ENCODE peak calls at places on chromosomes 5 and 9, in six cellular contexts. One of them, this sample, is unnamed.

GRCh38 chr5:179793470-179794139 is at the start of gene LTC4S:
- DNase-seq in Panc1: no peak
- DNase-seq in sigmoid colon: peak; percentile 90
- DNase-seq in HepG2: no peak
- DNase-seq in stomach: peak; percentile 71
- DNase-seq in GM23338: no peak
- DNase-seq in this sample: peak; percentile 69

GRCh38 chr9:16864741-16865434 is 5.6 kb downstream of the BNC2 start:
- DNase-seq in Panc1: no peak
- DNase-seq in HepG2: no peak
- DNase-seq in stomach: no peak
- DNase-seq in sigmoid colon: no peak
- DNase-seq in GM23338: no peak
- DNase-seq in this sample: no peak

GRCh38 chr9:89177021-89177400 is 1.6 kb downstream of the SHC3 start:
- DNase-seq in stomach: no peak
- DNase-seq in GM23338: peak; percentile 39
- DNase-seq in sigmoid colon: no peak
- DNase-seq in Panc1: no peak
- DNase-seq in HepG2: no peak
- DNase-seq in this sample: no peak

GRCh38 chr9:131310833-131311554 is 21.5 kb downstream of the PLPP7 start:
- DNase-seq in Panc1: no peak
- DNase-seq in GM23338: peak; percentile 48
- DNase-seq in stomach: peak; percentile 40
- DNase-seq in HepG2: no peak
- DNase-seq in sigmoid colon: no peak
- DNase-seq in this sample: no peak

GRCh38 chr9:114307323-114308250 is 15.3 kb upstream of the ORM1 start:
- DNase-seq in GM23338: no peak
- DNase-seq in Panc1: no peak
- DNase-seq in stomach: peak; percentile 16
- DNase-seq in sigmoid colon: peak; percentile 40
- DNase-seq in HepG2: no peak
- DNase-seq in this sample: peak; percentile 36

GRCh38 chr5:148615644-148616283 is 38.6 kb downstream of the HTR4 start:
- DNase-seq in GM23338: no peak
- DNase-seq in Panc1: no peak
- DNase-seq in stomach: no peak
- DNase-seq in sigmoid colon: no peak
- DNase-seq in HepG2: no peak
- DNase-seq in this sample: no peak

GRCh38 chr9:77457916-77458592 is 190.1 kb downstream of the GNA14 start:
- DNase-seq in sigmoid colon: peak; percentile 82
- DNase-seq in GM23338: peak; percentile 92
- DNase-seq in Panc1: no peak
- DNase-seq in stomach: peak; percentile 64
- DNase-seq in HepG2: peak; percentile 55
- DNase-seq in this sample: no peak

GRCh38 chr5:61306531-61307195 is 25.4 kb upstream of the ZSWIM6 start:
- DNase-seq in Panc1: no peak
- DNase-seq in sigmoid colon: no peak
- DNase-seq in stomach: no peak
- DNase-seq in HepG2: no peak
- DNase-seq in GM23338: no peak
- DNase-seq in this sample: no peak

GRCh38 chr5:42620579-42621216 is 135.9 kb upstream of the CCDC152 start:
- DNase-seq in Panc1: no peak
- DNase-seq in HepG2: no peak
- DNase-seq in stomach: no peak
- DNase-seq in GM23338: no peak
- DNase-seq in sigmoid colon: no peak
- DNase-seq in this sample: no peak

GRCh38 chr9:137025120-137025966 is 2.7 kb downstream of the ABCA2 start:
- DNase-seq in sigmoid colon: peak; percentile 85
- DNase-seq in Panc1: no peak
- DNase-seq in stomach: peak; percentile 91
- DNase-seq in HepG2: peak; percentile 52
- DNase-seq in GM23338: no peak
- DNase-seq in this sample: peak; percentile 79

GRCh38 chr5:158812381-158812780 is 287.3 kb downstream of the EBF1 start:
- DNase-seq in stomach: no peak
- DNase-seq in sigmoid colon: peak; percentile 73
- DNase-seq in GM23338: peak; percentile 44
- DNase-seq in Panc1: no peak
- DNase-seq in HepG2: no peak
- DNase-seq in this sample: no peak

GRCh38 chr5:140321796-140322195 is 18.9 kb upstream of the PFDN1 start:
- DNase-seq in GM23338: no peak
- DNase-seq in stomach: no peak
- DNase-seq in HepG2: no peak
- DNase-seq in Panc1: no peak
- DNase-seq in sigmoid colon: peak; percentile 81
- DNase-seq in this sample: no peak

GRCh38 chr9:744790-745456 is 96.6 kb upstream of the DMRT1 start:
- DNase-seq in GM23338: no peak
- DNase-seq in HepG2: peak; percentile 35
- DNase-seq in sigmoid colon: peak; percentile 93
- DNase-seq in Panc1: no peak
- DNase-seq in stomach: peak; percentile 41
- DNase-seq in this sample: no peak

GRCh38 chr9:76161546-76161945 is 232.7 kb downstream of the RFK start:
- DNase-seq in stomach: no peak
- DNase-seq in GM23338: peak; percentile 4
- DNase-seq in sigmoid colon: peak; percentile 83
- DNase-seq in HepG2: no peak
- DNase-seq in Panc1: no peak
- DNase-seq in this sample: no peak

DNA sequence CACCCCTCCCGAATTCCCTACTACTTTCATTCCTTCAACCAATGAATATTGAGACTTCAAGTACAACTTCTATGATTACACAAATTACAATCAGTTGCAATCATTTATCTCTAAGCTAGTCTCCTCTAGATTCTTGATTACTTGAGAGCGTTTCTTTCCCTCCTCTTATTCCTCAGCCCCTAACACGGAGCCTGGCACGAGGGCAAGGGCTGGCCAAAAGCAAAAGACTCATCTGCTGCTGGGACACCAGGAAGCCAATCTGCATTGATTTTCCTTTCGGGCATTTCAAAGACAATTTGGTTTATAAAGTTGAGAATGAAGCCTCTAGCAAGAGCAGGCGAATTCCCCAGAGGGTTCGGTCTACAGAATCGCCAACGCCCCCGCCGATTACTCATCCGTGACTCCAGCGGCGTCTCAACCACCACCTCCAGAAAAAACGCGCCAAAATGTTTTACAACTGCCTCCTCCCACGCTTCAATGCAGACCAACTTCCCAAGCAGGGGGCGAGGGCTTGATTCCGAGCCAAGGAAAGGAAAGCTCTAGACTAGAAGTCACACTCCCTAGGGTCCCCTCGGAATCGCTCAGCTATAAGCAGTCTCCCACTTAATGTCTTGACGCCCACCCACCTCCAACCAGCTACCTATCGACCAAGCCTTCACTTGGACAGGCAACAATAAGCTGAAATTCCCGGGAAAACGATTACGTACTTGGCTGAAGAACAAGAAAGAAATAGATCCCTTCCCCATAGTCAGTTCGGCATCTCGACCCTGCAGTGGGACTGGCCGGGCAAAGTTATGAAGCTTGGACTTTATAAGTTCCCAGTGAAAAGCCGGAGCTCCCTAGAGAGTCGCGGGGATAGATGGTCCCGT is 1.4 kb downstream of the PCSK1 start:
- DNase-seq in HepG2: no peak
- DNase-seq in Panc1: no peak
- DNase-seq in GM23338: peak; percentile 64
- DNase-seq in stomach: no peak
- DNase-seq in sigmoid colon: no peak
- DNase-seq in this sample: no peak
- TF ChIP-seq POLR2AphosphoS5 in HepG2: no peak
- TF ChIP-seq POLR2AphosphoS5 in Panc1: no peak
- TF ChIP-seq POLR2AphosphoS5 in GM23338: peak; percentile 7
- TF ChIP-seq POLR2AphosphoS5 in stomach: no peak
- TF ChIP-seq POLR2AphosphoS5 in sigmoid colon: no peak
- TF ChIP-seq POLR2AphosphoS5 in this sample: no peak

GRCh38 chr9:37916471-37917314 is 12.8 kb upstream of the SLC25A51 start:
- DNase-seq in stomach: no peak
- DNase-seq in GM23338: no peak
- DNase-seq in Panc1: no peak
- DNase-seq in sigmoid colon: peak; percentile 60
- DNase-seq in HepG2: no peak
- DNase-seq in this sample: no peak

GRCh38 chr9:37919166-37919955 is 15.4 kb upstream of the SLC25A51 start:
- DNase-seq in sigmoid colon: peak; percentile 52
- DNase-seq in HepG2: no peak
- DNase-seq in Panc1: no peak
- DNase-seq in GM23338: no peak
- DNase-seq in stomach: no peak
- DNase-seq in this sample: no peak

GRCh38 chr9:37917315-37917731 is 13.4 kb upstream of the SLC25A51 start:
- DNase-seq in Panc1: no peak
- DNase-seq in HepG2: no peak
- DNase-seq in sigmoid colon: peak; percentile 62
- DNase-seq in GM23338: no peak
- DNase-seq in stomach: no peak
- DNase-seq in this sample: no peak

GRCh38 chr9:37918665-37919165 is 14.8 kb upstream of the SLC25A51 start:
- DNase-seq in sigmoid colon: peak; percentile 40
- DNase-seq in Panc1: no peak
- DNase-seq in HepG2: no peak
- DNase-seq in stomach: no peak
- DNase-seq in GM23338: no peak
- DNase-seq in this sample: no peak

DNA sequence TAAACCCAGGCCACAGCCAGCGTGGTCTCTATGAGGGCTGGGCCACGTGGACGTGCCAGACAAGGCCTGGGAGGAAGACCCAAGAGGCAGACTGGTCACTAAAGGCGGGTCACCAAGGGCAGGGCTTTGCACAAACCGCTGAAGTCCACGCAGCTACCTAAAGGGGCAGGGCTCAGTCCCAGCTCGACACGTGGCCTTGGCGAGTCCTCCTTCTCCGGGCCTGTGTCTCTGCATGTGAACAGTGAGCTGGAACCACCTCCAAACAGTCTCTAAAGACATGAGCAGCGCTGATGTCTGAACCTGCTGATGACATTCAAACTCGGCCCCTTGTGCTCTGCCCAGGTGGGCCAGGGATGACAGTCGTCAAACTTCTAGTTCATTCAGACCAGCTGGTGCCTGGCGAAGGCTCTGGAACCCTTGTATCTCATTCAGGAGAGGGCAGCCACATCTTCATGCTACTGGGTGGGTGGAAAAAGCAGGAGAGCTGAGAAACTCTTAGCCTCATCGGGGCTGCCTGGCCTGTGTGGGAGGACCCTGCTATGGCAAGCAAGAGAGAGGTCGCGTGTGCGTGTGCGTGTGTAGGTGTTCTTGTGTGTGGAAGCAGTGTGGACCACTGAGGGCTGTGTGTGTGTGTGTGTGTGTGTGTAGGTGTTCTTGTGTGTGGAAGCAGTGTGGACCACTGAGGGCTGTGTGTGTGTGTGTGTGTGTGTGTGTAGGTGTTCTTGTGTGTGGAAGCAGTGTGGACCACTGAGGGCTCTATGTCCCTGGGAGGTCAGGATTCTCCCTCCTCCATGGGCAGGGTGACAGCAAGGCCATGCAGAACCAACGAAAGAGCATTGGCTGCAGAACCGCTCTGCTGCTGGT is 14.1 kb upstream of the SLC25A51 start:
- DNase-seq in HepG2: no peak
- DNase-seq in stomach: no peak
- DNase-seq in Panc1: no peak
- DNase-seq in sigmoid colon: peak; percentile 60
- DNase-seq in GM23338: no peak
- DNase-seq in this sample: no peak
- H3K4me3 ChIP-seq in HepG2: no peak overlapping the region
- H3K4me3 ChIP-seq in stomach: no peak overlapping the region
- H3K4me3 ChIP-seq in Panc1: no peak overlapping the region
- H3K4me3 ChIP-seq in sigmoid colon: no peak overlapping the region
- H3K4me3 ChIP-seq in GM23338: no peak overlapping the region
- H3K4me3 ChIP-seq in this sample: no peak overlapping the region

DNA sequence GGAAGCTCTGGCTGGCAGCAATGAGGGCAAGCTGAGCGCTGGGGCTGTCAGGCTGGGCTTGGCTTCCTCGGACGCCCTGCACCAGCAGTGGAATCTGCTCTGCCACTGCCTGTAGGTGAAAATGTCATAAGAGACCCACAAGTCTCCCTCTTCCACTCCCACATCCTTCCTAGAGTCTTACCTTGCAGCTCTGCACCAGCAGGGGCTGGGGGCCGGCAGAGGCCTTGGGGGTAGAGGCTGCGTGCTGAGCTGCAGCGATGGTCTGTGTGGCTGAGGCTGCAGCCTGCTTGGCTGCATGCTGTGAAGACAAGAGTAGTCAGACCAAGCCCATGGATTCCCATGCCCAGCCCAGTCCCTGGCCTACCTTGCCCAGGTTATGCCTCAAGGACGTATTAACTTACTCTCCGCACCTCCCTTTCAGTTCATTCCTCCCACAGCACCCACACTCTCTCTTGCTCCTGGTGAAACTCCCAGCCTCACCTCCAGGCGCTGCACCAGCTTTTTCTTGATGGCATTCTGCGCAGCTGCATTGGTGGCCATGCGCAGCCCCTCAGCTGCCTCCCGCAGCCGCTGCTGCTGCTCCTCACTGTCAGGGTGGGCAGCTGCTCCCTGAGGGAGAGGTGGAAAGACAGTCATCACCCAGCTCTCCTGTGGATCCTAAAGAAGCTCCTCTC is 17.3 kb downstream of the TLN1 start:
- DNase-seq in sigmoid colon: peak; percentile 29
- DNase-seq in stomach: no peak
- DNase-seq in GM23338: no peak
- DNase-seq in HepG2: no peak
- DNase-seq in Panc1: no peak
- DNase-seq in this sample: no peak
- TF ChIP-seq POLR2AphosphoS5 in sigmoid colon: no peak
- TF ChIP-seq POLR2AphosphoS5 in stomach: no peak
- TF ChIP-seq POLR2AphosphoS5 in GM23338: no peak
- TF ChIP-seq POLR2AphosphoS5 in HepG2: no peak
- TF ChIP-seq POLR2AphosphoS5 in Panc1: no peak
- TF ChIP-seq POLR2AphosphoS5 in this sample: no peak

GRCh38 chr5:64688965-64689364 is 1.3 kb upstream of the SHISAL2B start:
- DNase-seq in HepG2: no peak
- DNase-seq in GM23338: no peak
- DNase-seq in sigmoid colon: no peak
- DNase-seq in stomach: no peak
- DNase-seq in Panc1: no peak
- DNase-seq in this sample: no peak

GRCh38 chr5:64691333-64691732 is 1.0 kb downstream of the SHISAL2B start:
- DNase-seq in stomach: no peak
- DNase-seq in HepG2: no peak
- DNase-seq in Panc1: no peak
- DNase-seq in sigmoid colon: no peak
- DNase-seq in GM23338: peak; percentile 63
- DNase-seq in this sample: no peak

GRCh38 chr5:64690417-64691151 is at the start of gene SHISAL2B:
- DNase-seq in sigmoid colon: no peak
- DNase-seq in stomach: no peak
- DNase-seq in GM23338: peak; percentile 79
- DNase-seq in Panc1: no peak
- DNase-seq in HepG2: no peak
- DNase-seq in this sample: no peak

GRCh38 chr5:64693636-64694035 is 3.3 kb downstream of the SHISAL2B start:
- DNase-seq in stomach: no peak
- DNase-seq in HepG2: no peak
- DNase-seq in sigmoid colon: no peak
- DNase-seq in GM23338: no peak
- DNase-seq in Panc1: no peak
- DNase-seq in this sample: no peak

GRCh38 chr5:64690104-64690416 is 243 bp upstream of the SHISAL2B start:
- DNase-seq in sigmoid colon: no peak
- DNase-seq in GM23338: no peak
- DNase-seq in HepG2: no peak
- DNase-seq in Panc1: no peak
- DNase-seq in stomach: no peak
- DNase-seq in this sample: no peak
- H3K4me3 ChIP-seq in sigmoid colon: no peak overlapping the region
- H3K4me3 ChIP-seq in GM23338: peak overlapping the region; percentile 59
- H3K4me3 ChIP-seq in HepG2: no peak overlapping the region
- H3K4me3 ChIP-seq in Panc1: peak overlapping the region; percentile 32
- H3K4me3 ChIP-seq in stomach: peak overlapping the region; percentile 47
- H3K4me3 ChIP-seq in this sample: peak overlapping the region; percentile 30

This sample was measured in breast epithelium.